ENCODE peak calls at places on chromosomes 6 and 20, in six cellular contexts. K is hepatocyte, M is lung, C is neural progenitor cell, N is pancreas, Q is heart left ventricle. S is an unnamed sample.

GRCh38 chr6:120584111-120584760 is 750.0 kb downstream of the TBC1D32 start:
- DNase-seq in M (no peak), C (peak), K (no peak), N (no peak), Q (no peak), S (peak)

GRCh38 chr20:35627121-35627520 is 11.5 kb downstream of the SPAG4 start:
- DNase-seq in Q (no peak), K (no peak), C (no peak), M (no peak), N (no peak), S (no peak)

GRCh38 chr20:51594206-51594998 is 51.9 kb upstream of the NFATC2 start:
- DNase-seq in M (no peak), C (no peak), K (no peak), Q (no peak), N (no peak), S (no peak)

GRCh38 chr6:111057074-111057752 is 30.1 kb upstream of the SLC16A10 start:
- DNase-seq in Q (no peak), N (no peak), C (peak), K (peak), M (no peak), S (peak)

GRCh38 chr20:50678213-50678898 is 13.0 kb downstream of the RIPOR3 start:
- DNase-seq in C (no peak), K (peak), Q (no peak), N (peak), M (no peak), S (no peak)

GRCh38 chr6:24802271-24803059 is 3.7 kb upstream of the ARMH2 start:
- DNase-seq in C (no peak), M (no peak), Q (no peak), N (no peak), K (no peak), S (no peak)

GRCh38 chr20:54254596-54254995 is 46.7 kb downstream of the PFDN4 start:
- DNase-seq in N (no peak), C (no peak), Q (no peak), K (no peak), M (no peak), S (no peak)

GRCh38 chr6:2482773-2483172 is 237.4 kb upstream of the GMDS start:
- DNase-seq in Q (no peak), N (no peak), K (no peak), C (no peak), M (no peak), S (no peak)

GRCh38 chr20:48750941-48751620 is 76.7 kb downstream of the PREX1 start:
- DNase-seq in M (peak), Q (peak), K (no peak), C (peak), N (no peak), S (no peak)

GRCh38 chr6:162829013-162829742 is 101.4 kb downstream of the PACRG start:
- DNase-seq in N (no peak), C (no peak), Q (no peak), M (no peak), K (no peak), S (no peak)

GRCh38 chr6:128516514-128516898 is 3.9 kb downstream of the PTPRK start:
- DNase-seq in Q (no peak), C (peak), K (peak), N (no peak), M (no peak), S (no peak)

GRCh38 chr20:58709703-58710039 is 17.1 kb downstream of the NPEPL1 start:
- DNase-seq in M (no peak), N (no peak), C (no peak), K (no peak), Q (no peak), S (no peak)

GRCh38 chr20:34861386-34862084 is 11.1 kb downstream of the GGT7 start:
- DNase-seq in C (no peak), Q (no peak), N (peak), K (no peak), M (no peak), S (peak)

GRCh38 chr6:44078795-44079671 is 48.2 kb downstream of the MRPL14 start:
- DNase-seq in Q (peak), K (peak), C (peak), M (peak), N (peak), S (peak)

GRCh38 chr6:15431762-15432495 is 186.1 kb downstream of the JARID2 start:
- DNase-seq in K (peak), C (peak), M (peak), N (no peak), Q (no peak), S (peak)

GRCh38 chr6:132961610-132962009 is 147.2 kb downstream of the RPS12 start:
- DNase-seq in N (no peak), Q (no peak), M (no peak), K (no peak), C (peak), S (no peak)

GRCh38 chr6:56902551-56903464 is 52.1 kb upstream of the BEND6 start:
- DNase-seq in M (no peak), K (peak), N (no peak), C (peak), Q (peak), S (no peak)

GRCh38 chr6:139323511-139324445 is 32.0 kb upstream of the TXLNB start:
- DNase-seq in C (peak), K (peak), M (peak), Q (peak), N (peak), S (no peak)

GRCh38 chr6:89400050-89400449 is 12.0 kb downstream of the RRAGD start:
- DNase-seq in K (no peak), N (no peak), C (no peak), Q (no peak), M (no peak), S (no peak)

GRCh38 chr6:37612475-37612874 is 85.2 kb downstream of the MDGA1 start:
- DNase-seq in Q (no peak), N (no peak), C (no peak), M (no peak), K (no peak), S (no peak)

GRCh38 chr6:125205931-125206330 is 52.4 kb downstream of the TPD52L1 start:
- DNase-seq in C (no peak), K (no peak), M (no peak), N (no peak), Q (no peak), S (no peak)

GRCh38 chr6:5401845-5402738 is 140.8 kb downstream of the FARS2 start:
- DNase-seq in K (no peak), Q (no peak), M (no peak), N (no peak), C (peak), S (no peak)

GRCh38 chr6:23305325-23305943 is 736.1 kb downstream of the HDGFL1 start:
- DNase-seq in Q (no peak), N (no peak), C (no peak), M (no peak), K (no peak), S (no peak)

GRCh38 chr20:3890410-3890751 is 1.2 kb downstream of the PANK2 start:
- DNase-seq in C (no peak), M (no peak), N (no peak), K (no peak), Q (no peak), S (no peak)

GRCh38 chr6:127503022-127503421 is 16.1 kb downstream of the MTCL3 start:
- DNase-seq in N (no peak), K (no peak), C (no peak), Q (no peak), M (no peak), S (no peak)

GRCh38 chr6:144415835-144416237 is 130.7 kb downstream of the UTRN start:
- DNase-seq in C (no peak), Q (no peak), K (no peak), M (no peak), N (no peak), S (no peak)

GRCh38 chr6:137892271-137892708 is 25.2 kb downstream of the TNFAIP3 start:
- DNase-seq in K (no peak), N (no peak), Q (no peak), C (no peak), M (no peak), S (no peak)

GRCh38 chr6:162728177-162728571 is 400 bp downstream of the PACRG start:
- DNase-seq in M (no peak), Q (no peak), C (peak), N (no peak), K (no peak), S (no peak)

GRCh38 chr6:156009656-156010055 is 554.0 kb upstream of the NOX3 start:
- DNase-seq in K (no peak), N (no peak), M (no peak), Q (no peak), C (no peak), S (no peak)

GRCh38 chr20:51338692-51339440 is 203.7 kb downstream of the NFATC2 start:
- DNase-seq in N (no peak), Q (no peak), M (no peak), K (no peak), C (no peak), S (no peak)

GRCh38 chr6:33906413-33906812 is 102.6 kb upstream of the MLN start:
- DNase-seq in C (no peak), Q (no peak), N (no peak), M (no peak), K (no peak), S (no peak)

GRCh38 chr6:12288844-12289654 is 1.1 kb upstream of the EDN1 start:
- DNase-seq in K (peak), M (peak), C (peak), N (peak), Q (peak), S (peak)

GRCh38 chr6:52511572-52512151 is 65.2 kb downstream of the TRAM2 start:
- DNase-seq in Q (no peak), K (no peak), N (no peak), M (no peak), C (no peak), S (peak)

GRCh38 chr6:2157441-2158127 is 87.8 kb downstream of the GMDS start:
- DNase-seq in K (no peak), N (no peak), Q (no peak), C (no peak), M (no peak), S (no peak)

GRCh38 chr6:88174906-88175305 is 8.8 kb upstream of the CNR1 start:
- DNase-seq in N (no peak), Q (no peak), M (no peak), K (no peak), C (no peak), S (no peak)

GRCh38 chr6:88183503-88183902 is 17.4 kb upstream of the CNR1 start:
- DNase-seq in M (no peak), K (no peak), C (no peak), N (no peak), Q (no peak), S (no peak)

GRCh38 chr6:88179692-88180091 is 13.5 kb upstream of the CNR1 start:
- DNase-seq in Q (no peak), K (no peak), M (no peak), N (no peak), C (peak), S (no peak)

GRCh38 chr6:88177961-88178464 is 11.9 kb upstream of the CNR1 start:
- DNase-seq in C (no peak), N (no peak), Q (no peak), K (peak), M (no peak), S (no peak)
- H3K27ac ChIP-seq in C (no peak), N (no peak), Q (no peak), K (no peak), M (no peak), S (no peak)

DNA sequence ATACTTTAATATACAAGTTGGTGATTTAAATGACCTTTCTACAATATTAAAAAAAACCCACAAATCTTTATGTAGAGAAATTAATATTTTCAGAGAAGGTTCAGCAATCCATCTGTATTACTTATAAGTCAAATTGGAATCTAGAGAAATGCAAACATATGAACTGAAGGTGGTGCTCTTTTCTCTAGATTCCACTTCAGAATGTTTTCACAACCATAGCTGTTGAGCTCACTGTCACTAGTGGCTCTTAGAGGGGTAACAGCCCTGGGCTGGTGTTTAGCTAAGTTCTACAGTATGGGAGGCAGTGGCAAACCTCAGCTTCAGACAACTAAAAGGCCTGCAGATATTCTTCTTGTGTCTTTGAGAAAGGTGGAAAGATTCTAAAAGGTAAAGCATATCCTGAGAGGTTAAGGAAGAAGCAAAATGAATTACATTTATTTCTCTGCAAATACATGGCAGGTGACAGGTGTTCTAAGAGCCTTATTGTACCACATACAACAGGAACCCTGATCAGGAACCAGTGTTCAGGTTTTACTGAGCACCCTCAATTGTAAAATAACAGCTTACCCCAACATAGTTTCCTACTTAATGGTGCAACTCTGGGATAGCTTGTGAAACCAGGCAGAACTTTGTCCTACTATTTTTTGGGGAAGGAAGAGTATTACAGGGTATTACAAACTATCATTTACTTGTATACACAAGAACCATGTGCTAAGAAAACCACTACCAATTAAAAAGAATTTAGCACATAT is 56.6 kb upstream of the SAMHD1 start:
- DNase-seq in M (no peak), Q (no peak), C (no peak), K (peak), N (no peak), S (no peak)
- TF ChIP-seq CTCF in M (peak), Q (no peak), C (no peak), K (peak), N (no peak), S (peak)

DNA sequence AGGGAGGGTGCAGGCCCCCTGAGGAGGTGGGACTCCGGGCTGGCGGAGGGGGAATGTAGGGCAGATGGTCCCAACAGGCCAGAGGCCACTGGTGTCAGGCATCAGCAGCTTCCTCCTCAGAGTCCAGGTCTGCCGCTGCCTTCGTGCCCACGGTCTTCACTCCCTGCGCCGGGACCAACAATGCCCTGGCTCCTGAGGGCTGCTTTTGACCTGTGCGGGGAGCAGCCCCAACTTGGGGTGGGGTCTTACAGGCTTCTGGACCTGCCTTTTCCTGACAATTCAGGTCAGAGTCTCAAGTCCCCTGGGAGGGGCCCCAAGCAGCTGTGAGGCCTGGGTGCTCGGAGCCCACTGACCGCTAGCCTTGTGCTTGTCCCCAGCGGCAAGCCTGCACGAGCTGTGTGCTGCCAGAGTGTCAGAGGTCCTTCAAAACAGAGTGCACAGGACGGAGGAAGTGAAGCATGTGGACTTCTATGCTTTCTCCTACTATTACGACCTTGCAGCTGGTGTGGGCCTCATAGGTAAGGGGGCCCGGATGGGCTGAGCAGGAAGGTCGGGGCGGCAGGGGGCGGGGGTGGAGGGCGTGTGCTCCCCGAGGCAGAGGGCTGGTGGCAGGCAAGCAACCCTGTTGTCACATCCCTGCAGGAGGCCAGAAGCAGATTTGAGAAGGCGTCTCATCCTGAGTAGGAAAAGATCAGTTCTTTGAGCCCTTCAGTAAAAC is 25.3 kb upstream of the PYGB start:
- DNase-seq in M (no peak), K (no peak), C (no peak), N (no peak), Q (no peak), S (no peak)
- H3K27ac ChIP-seq in M (no peak), K (peak), C (no peak), N (no peak), Q (peak), S (peak)

DNA sequence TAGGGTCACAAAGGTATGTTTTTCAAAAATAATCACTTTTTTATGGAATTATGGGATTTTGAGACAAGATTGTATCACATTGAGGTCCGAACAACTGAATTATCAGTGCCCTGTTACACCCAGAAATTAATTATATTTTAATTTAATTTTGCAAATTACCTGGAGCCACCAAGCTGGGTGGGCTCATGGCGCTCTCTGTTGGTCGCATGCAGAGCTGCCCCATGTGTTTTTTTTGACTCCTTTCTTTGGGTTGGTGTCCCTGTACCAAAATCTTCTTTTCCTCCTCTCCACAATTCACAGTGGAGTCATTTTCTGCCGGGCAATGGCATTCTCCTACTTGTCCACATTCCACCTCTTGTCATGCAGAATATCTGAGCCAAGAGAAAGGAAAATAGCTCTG is 38.9 kb upstream of the FRMD1 start:
- DNase-seq in N (peak), Q (no peak), C (no peak), K (no peak), M (no peak), S (no peak)
- TF ChIP-seq CTCF in N (no peak), Q (peak), C (peak), K (peak), M (no peak), S (peak)

DNA sequence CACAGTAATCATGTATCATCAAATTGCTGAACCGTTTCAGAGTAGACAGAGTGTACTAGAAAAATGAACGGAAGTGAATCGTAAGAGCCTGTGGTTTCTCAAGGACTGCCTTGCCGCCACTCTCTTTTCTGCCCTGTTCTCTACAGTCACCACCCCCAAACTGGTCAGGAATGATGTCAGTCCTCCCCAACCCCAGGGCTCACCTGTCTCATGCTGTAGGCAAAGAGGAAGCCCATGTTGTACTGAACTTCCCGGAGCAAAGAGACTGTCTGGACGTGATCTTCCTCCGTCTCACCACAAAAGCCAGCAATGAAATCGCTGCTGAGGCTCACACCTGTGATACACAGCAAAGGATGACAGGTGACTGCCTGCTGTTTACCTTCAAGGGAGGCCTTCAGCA is 31.0 kb downstream of the CDK5RAP1 start:
- DNase-seq in N (no peak), Q (no peak), C (no peak), K (no peak), M (no peak), S (no peak)
- H3K27ac ChIP-seq in N (no peak), Q (no peak), C (no peak), K (no peak), M (no peak), S (peak)

GRCh38 chr6:31822038-31822821 is 5.3 kb upstream of the HSPA1B start:
- DNase-seq in M (peak), Q (peak), K (peak), N (peak), C (peak), S (no peak)
- TF ChIP-seq CTCF in M (no peak), Q (no peak), K (no peak), N (no peak), C (no peak), S (no peak)

GRCh38 chr20:46122071-46122470 is 4.0 kb downstream of the CD40 start:
- DNase-seq in M (no peak), K (no peak), Q (no peak), N (no peak), C (no peak), S (no peak)
- H3K27ac ChIP-seq in M (no peak), K (no peak), Q (no peak), N (no peak), C (no peak), S (no peak)

S was measured in WERI-Rb-1.